ENCODE peak calls at places on chromosome 6, in ten cellular contexts. C is iPS-NIHi11; W is activated naive CD4-positive, alpha-beta T cell treated with anti-CD3 and anti-CD28 coated beads for 36 hours; F is T-helper 1 cell; L is pancreas; S is HTR-8/SVneo; A is lower lobe of right lung; I is NAMALWA; G is stimulated activated CD4-positive, alpha-beta T cell treated with anti-CD3 and anti-CD28 coated beads, Interleukin-4, amount 100 ng/mL, for 1 hour; E is activated gamma-delta T cell treated with Interleukin-2 at 50 U/mL for 16 hours. Y is an unnamed sample.

GRCh38 chr6:132270745-132271414 is 130.4 kb downstream of the MOXD1 start:
- DNase-seq in C (no peak), A (no peak), I (peak), E (no peak), L (peak), G (no peak), F (no peak), S (no peak), W (no peak), Y (no peak)

GRCh38 chr6:35065441-35065800 is 75.7 kb downstream of the TCP11 start:
- DNase-seq in I (no peak), W (no peak), A (peak), C (no peak), E (no peak), S (no peak), L (no peak), F (no peak), G (no peak), Y (no peak)

GRCh38 chr6:79536615-79536968 is 638 bp downstream of the LCA5 start:
- DNase-seq in G (no peak), C (no peak), L (peak), W (peak), E (no peak), I (peak), S (no peak), A (peak), F (no peak), Y (no peak)

GRCh38 chr6:37535701-37536461 is 36.2 kb upstream of the CCDC167 start:
- DNase-seq in L (no peak), C (peak), W (peak), A (no peak), G (peak), S (no peak), F (no peak), I (no peak), E (peak), Y (no peak)

GRCh38 chr6:43129434-43130194 is 41.5 kb upstream of the SRF start:
- DNase-seq in C (peak), F (no peak), S (peak), I (peak), G (peak), A (no peak), E (no peak), W (peak), L (no peak), Y (peak)

GRCh38 chr6:166056637-166057036 is 111.0 kb downstream of the TBXT start:
- DNase-seq in C (no peak), A (no peak), L (no peak), G (no peak), F (no peak), E (no peak), W (no peak), I (no peak), S (no peak), Y (no peak)

GRCh38 chr6:13233106-13233505 is 95.2 kb downstream of the TBC1D7 start:
- DNase-seq in A (no peak), W (no peak), F (no peak), I (no peak), S (no peak), G (no peak), C (no peak), L (no peak), E (no peak), Y (no peak)

GRCh38 chr6:41779793-41780622 is at the start of gene FRS3:
- DNase-seq in F (peak), L (peak), S (peak), E (peak), G (peak), C (peak), W (peak), A (peak), I (peak), Y (peak)

GRCh38 chr6:74534485-74535211 is 671.2 kb downstream of the COL12A1 start:
- DNase-seq in L (peak), S (peak), A (no peak), E (no peak), W (no peak), I (no peak), G (no peak), F (no peak), C (peak), Y (no peak)

GRCh38 chr6:150451767-150452641 is 83.2 kb downstream of the IYD start:
- DNase-seq in G (no peak), F (no peak), W (no peak), E (no peak), S (no peak), L (no peak), I (no peak), A (no peak), C (no peak), Y (no peak)

GRCh38 chr6:56807335-56807991 is 147.4 kb upstream of the BEND6 start:
- DNase-seq in L (no peak), W (no peak), G (no peak), A (no peak), F (no peak), I (no peak), S (no peak), C (no peak), E (no peak), Y (no peak)

GRCh38 chr6:63424636-63425035 is 104.9 kb upstream of the LGSN start:
- DNase-seq in F (no peak), C (no peak), S (no peak), I (no peak), A (no peak), W (no peak), G (no peak), L (no peak), E (no peak), Y (no peak)

GRCh38 chr6:33420493-33421343 is 853 bp downstream of the SYNGAP1 start:
- DNase-seq in I (no peak), C (no peak), W (no peak), L (no peak), E (no peak), A (no peak), F (no peak), S (no peak), G (no peak), Y (no peak)

GRCh38 chr6:137148291-137149076 is 25.0 kb downstream of the IL22RA2 start:
- DNase-seq in G (no peak), W (no peak), L (no peak), C (no peak), E (no peak), A (peak), F (no peak), I (no peak), S (no peak), Y (no peak)

GRCh38 chr6:157274471-157275226 is 48.7 kb downstream of the TMEM242 start:
- DNase-seq in L (peak), S (peak), F (peak), C (peak), E (peak), I (peak), W (peak), G (peak), A (peak), Y (peak)

GRCh38 chr6:105886066-105886811 is 199.9 kb upstream of the PRDM1 start:
- DNase-seq in C (no peak), S (no peak), G (no peak), E (no peak), A (no peak), L (no peak), F (no peak), I (no peak), W (no peak), Y (no peak)

GRCh38 chr6:157762636-157763035 is 60.4 kb upstream of the SNX9 start:
- DNase-seq in S (no peak), W (no peak), G (no peak), A (no peak), E (no peak), C (no peak), L (no peak), I (peak), F (no peak), Y (no peak)

GRCh38 chr6:145091102-145091826 is 644.1 kb downstream of the EPM2A start:
- DNase-seq in G (no peak), S (no peak), E (no peak), I (no peak), W (no peak), A (no peak), L (no peak), C (no peak), F (no peak), Y (no peak)

GRCh38 chr6:100160913-100161312 is 166.9 kb upstream of the MCHR2 start:
- DNase-seq in A (no peak), G (no peak), L (no peak), C (peak), F (no peak), S (no peak), I (no peak), E (no peak), W (no peak), Y (no peak)

GRCh38 chr6:117404548-117404947 is 21.2 kb downstream of the ROS1 start:
- DNase-seq in W (no peak), S (peak), I (no peak), A (no peak), G (no peak), C (no peak), L (no peak), E (no peak), F (no peak), Y (no peak)

GRCh38 chr6:52517502-52518278 is 59.2 kb downstream of the TRAM2 start:
- DNase-seq in C (peak), G (peak), W (peak), A (no peak), F (no peak), S (peak), I (no peak), E (no peak), L (peak), Y (peak)

GRCh38 chr6:132673376-132674094 is 14.6 kb upstream of the TAAR1 start:
- DNase-seq in C (no peak), F (no peak), E (no peak), W (no peak), L (no peak), I (no peak), A (no peak), S (no peak), G (no peak), Y (no peak)

GRCh38 chr6:122297010-122297409 is 102.4 kb upstream of the HSF2 start:
- DNase-seq in E (no peak), I (no peak), G (no peak), L (no peak), S (no peak), F (no peak), A (no peak), C (no peak), W (no peak), Y (no peak)

GRCh38 chr6:1136415-1136774 is 175.5 kb upstream of the FOXQ1 start:
- DNase-seq in G (no peak), I (no peak), W (no peak), C (no peak), S (no peak), A (no peak), E (no peak), F (no peak), L (no peak), Y (peak)

Y was measured in astrocyte of the cerebellum.